ENCODE peak calls at places on chromosomes 11 and 22, in six cellular contexts. M, P, C, I, W and U are unnamed samples.

GRCh38 chr11:117121176-117121575 is 22.9 kb upstream of the PAFAH1B2 start:
- DNase-seq in M (no peak), P (no peak), C (no peak), I (peak), W (no peak), U (no peak)

GRCh38 chr11:114063829-114064201 is 4.3 kb downstream of the ZBTB16 start:
- DNase-seq in M (no peak), P (no peak), C (no peak), I (no peak), W (no peak), U (no peak)

GRCh38 chr22:30649430-30650007 is 13.9 kb downstream of the SLC35E4 start:
- DNase-seq in M (peak), P (peak), C (peak), I (peak), W (no peak), U (peak)

GRCh38 chr11:59283825-59284772 is 71.4 kb upstream of the MPEG1 start:
- DNase-seq in M (peak), P (peak), C (peak), I (peak), W (peak), U (peak)

GRCh38 chr11:69141742-69142141 is 14.0 kb upstream of the SMIM38 start:
- DNase-seq in M (no peak), P (no peak), C (no peak), I (peak), W (no peak), U (no peak)

GRCh38 chr11:6681949-6682348 is 1.2 kb downstream of the MRPL17 start:
- DNase-seq in M (peak), P (no peak), C (no peak), I (peak), W (no peak), U (no peak)

GRCh38 chr11:17864478-17864941 is 129.9 kb downstream of the KCNC1 start:
- DNase-seq in M (peak), P (peak), C (no peak), I (no peak), W (no peak), U (no peak)

GRCh38 chr11:43955381-43956118 is 13.1 kb downstream of the C11orf96 start:
- DNase-seq in M (no peak), P (no peak), C (no peak), I (peak), W (no peak), U (no peak)

GRCh38 chr22:31938258-31938657 is 6.1 kb upstream of the YWHAH start:
- DNase-seq in M (no peak), P (no peak), C (no peak), I (no peak), W (no peak), U (no peak)

GRCh38 chr11:112520293-112520692 is 259.6 kb upstream of the PLET1 start:
- DNase-seq in M (no peak), P (no peak), C (no peak), I (no peak), W (no peak), U (no peak)

GRCh38 chr11:66493124-66493523 is 12.9 kb downstream of the DPP3 start:
- DNase-seq in M (no peak), P (no peak), C (peak), I (no peak), W (no peak), U (no peak)

GRCh38 chr22:39435616-39436015 is 21.2 kb upstream of the MGAT3 start:
- DNase-seq in M (no peak), P (no peak), C (no peak), I (no peak), W (no peak), U (no peak)

GRCh38 chr11:111606986-111607385 is 4.7 kb downstream of the SIK2 start:
- DNase-seq in M (no peak), P (no peak), C (no peak), I (peak), W (no peak), U (no peak)

GRCh38 chr11:114251797-114252327 is 44.3 kb upstream of the NNMT start:
- DNase-seq in M (no peak), P (no peak), C (no peak), I (no peak), W (no peak), U (no peak)

GRCh38 chr11:62889484-62890437 is 9.1 kb downstream of the SLC3A2 start:
- DNase-seq in M (no peak), P (no peak), C (no peak), I (peak), W (no peak), U (no peak)

GRCh38 chr11:22521226-22521625 is 104.4 kb downstream of the FANCF start:
- DNase-seq in M (no peak), P (no peak), C (no peak), I (peak), W (no peak), U (no peak)

GRCh38 chr11:104665631-104666030 is 232.6 kb downstream of the CASP12 start:
- DNase-seq in M (no peak), P (no peak), C (no peak), I (peak), W (no peak), U (no peak)

GRCh38 chr11:78170874-78171549 is 17.4 kb downstream of the KCTD21 start:
- DNase-seq in M (no peak), P (no peak), C (no peak), I (no peak), W (no peak), U (no peak)

GRCh38 chr22:41964106-41964494 is 5.1 kb upstream of the SEPTIN3 start:
- DNase-seq in M (no peak), P (no peak), C (no peak), I (no peak), W (no peak), U (no peak)

GRCh38 chr11:42806191-42806590 is 505.6 kb upstream of the API5 start:
- DNase-seq in M (no peak), P (no peak), C (no peak), I (no peak), W (no peak), U (no peak)

GRCh38 chr11:117877120-117877784 is 794 bp upstream of the FXYD6 start:
- DNase-seq in M (no peak), P (no peak), C (no peak), I (no peak), W (no peak), U (no peak)

GRCh38 chr11:31819533-31820437 is 8.7 kb upstream of the PAX6 start:
- DNase-seq in M (no peak), P (no peak), C (no peak), I (no peak), W (no peak), U (no peak)

GRCh38 chr11:71112454-71112853 is 139.9 kb downstream of the SHANK2 start:
- DNase-seq in M (no peak), P (no peak), C (no peak), I (no peak), W (no peak), U (no peak)

GRCh38 chr11:45900916-45901617 is 6.0 kb downstream of the FREY1 start:
- DNase-seq in M (no peak), P (no peak), C (no peak), I (no peak), W (no peak), U (no peak)

GRCh38 chr11:134524876-134525845 is 113.1 kb upstream of the B3GAT1 start:
- DNase-seq in M (peak), P (no peak), C (no peak), I (no peak), W (no peak), U (no peak)

GRCh38 chr11:16912607-16913006 is 101.6 kb downstream of the PLEKHA7 start:
- DNase-seq in M (no peak), P (no peak), C (no peak), I (no peak), W (no peak), U (no peak)

GRCh38 chr11:75719089-75719638 is 1.5 kb downstream of the MOGAT2 start:
- DNase-seq in M (no peak), P (no peak), C (peak), I (peak), W (no peak), U (no peak)

GRCh38 chr11:62544521-62545436 is 1.8 kb downstream of the AHNAK start:
- DNase-seq in M (peak), P (no peak), C (peak), I (no peak), W (no peak), U (no peak)

GRCh38 chr11:131744847-131745246 is 374.4 kb downstream of the NTM start:
- DNase-seq in M (no peak), P (no peak), C (no peak), I (peak), W (no peak), U (no peak)

GRCh38 chr22:31339148-31339832 is 6.9 kb downstream of the PATZ1 start:
- DNase-seq in M (no peak), P (no peak), C (no peak), I (no peak), W (no peak), U (no peak)